ENCODE peak calls at places on chromosome 11, in seven cellular contexts. E is left ventricle myocardium inferior, A is cardiac muscle cell, X is body of pancreas, O is esophagus muscularis mucosa, H is heart right ventricle, J is nephron progenitor cell. W is an unnamed sample.

GRCh38 chr11:3103076-3103475 is 45.9 kb upstream of the CARS1 start:
- DNase-seq in O (no peak), A (no peak), E (no peak), H (no peak), X (no peak), J (no peak), W (no peak)

GRCh38 chr11:16167706-16168487 is 188.4 kb downstream of the SOX6 start:
- DNase-seq in X (no peak), O (no peak), H (no peak), A (no peak), J (no peak), E (no peak), W (no peak)

GRCh38 chr11:358129-358805 is 11.0 kb upstream of the B4GALNT4 start:
- DNase-seq in J (no peak), H (no peak), A (no peak), O (no peak), E (no peak), X (no peak), W (no peak)

GRCh38 chr11:124751741-124752470 is at the start of gene VSIG2:
- DNase-seq in J (no peak), A (no peak), X (no peak), O (no peak), H (no peak), E (no peak), W (no peak)

GRCh38 chr11:68461284-68461861 is 821 bp downstream of the PPP6R3 start:
- DNase-seq in X (peak; percentile 39), O (no peak), J (no peak), A (peak; percentile 34), E (no peak), H (no peak), W (no peak)

GRCh38 chr11:9089061-9089460 is 2.3 kb downstream of the SCUBE2 start:
- DNase-seq in X (no peak), O (no peak), E (no peak), A (no peak), J (no peak), H (no peak), W (no peak)

GRCh38 chr11:74141274-74141695 is 29.5 kb downstream of the C2CD3 start:
- DNase-seq in H (no peak), X (no peak), J (no peak), E (no peak), O (no peak), A (no peak), W (no peak)

GRCh38 chr11:112195906-112196305 is 20.6 kb downstream of the BCO2 start:
- DNase-seq in J (no peak), E (no peak), O (no peak), H (no peak), A (no peak), X (no peak), W (no peak)

GRCh38 chr11:130947058-130947457 is 30.8 kb upstream of the SNX19 start:
- DNase-seq in X (no peak), O (no peak), E (no peak), J (no peak), A (no peak), H (no peak), W (no peak)

GRCh38 chr11:6648505-6648904 is 7.1 kb downstream of the DCHS1 start:
- DNase-seq in H (no peak), E (no peak), O (no peak), X (no peak), J (no peak), A (no peak), W (no peak)

GRCh38 chr11:66365166-66365565 is 6.4 kb downstream of the SLC29A2 start:
- DNase-seq in H (no peak), A (no peak), J (no peak), X (no peak), O (no peak), E (no peak), W (no peak)

GRCh38 chr11:130163346-130164220 is 4.0 kb downstream of the ST14 start:
- DNase-seq in X (peak; percentile 80), A (no peak), J (no peak), E (no peak), H (no peak), O (no peak), W (no peak)

GRCh38 chr11:117187007-117187406 is 8.5 kb downstream of the SIDT2 start:
- DNase-seq in X (peak; percentile 7), H (no peak), J (no peak), E (no peak), A (no peak), O (no peak), W (peak; percentile 14)

GRCh38 chr11:16511109-16511806 is 154.9 kb upstream of the SOX6 start:
- DNase-seq in E (no peak), A (no peak), X (no peak), J (no peak), O (no peak), H (no peak), W (no peak)

GRCh38 chr11:22341582-22341919 is 3.4 kb downstream of the SLC17A6 start:
- DNase-seq in O (no peak), J (no peak), E (no peak), X (no peak), H (no peak), A (no peak), W (no peak)

GRCh38 chr11:46367244-46367915 is 14.1 kb upstream of the MDK start:
- DNase-seq in J (peak; percentile 84), A (peak; percentile 75), X (peak; percentile 76), H (peak; percentile 71), E (peak; percentile 75), O (no peak), W (peak; percentile 82)

GRCh38 chr11:86106916-86107315 is 38.0 kb upstream of the PICALM start:
- DNase-seq in O (no peak), J (no peak), A (no peak), E (no peak), H (no peak), X (no peak), W (no peak)

GRCh38 chr11:40606800-40607199 is 852.7 kb downstream of the LRRC4C start:
- DNase-seq in O (no peak), A (no peak), J (no peak), X (no peak), E (no peak), H (no peak), W (no peak)

GRCh38 chr11:64165482-64165841 is 451 bp downstream of the MACROD1 start:
- DNase-seq in E (no peak), J (peak; percentile 43), A (peak; percentile 22), H (no peak), O (no peak), X (peak; percentile 47), W (no peak)

GRCh38 chr11:33514079-33514690 is 186.4 kb downstream of the C11orf91 start:
- DNase-seq in A (no peak), O (no peak), J (no peak), X (no peak), E (no peak), H (no peak), W (no peak)

GRCh38 chr11:26626346-26626745 is 54.3 kb upstream of the MUC15 start:
- DNase-seq in X (no peak), A (no peak), J (no peak), E (no peak), H (no peak), O (no peak), W (no peak)

GRCh38 chr11:93198221-93198650 is 445 bp upstream of the SLC36A4 start:
- DNase-seq in X (no peak), J (no peak), A (no peak), H (no peak), O (no peak), E (no peak), W (no peak)

GRCh38 chr11:86698634-86699033 is 26.2 kb upstream of the ME3 start:
- DNase-seq in O (no peak), A (no peak), E (no peak), H (no peak), J (no peak), X (no peak), W (no peak)

DNA sequence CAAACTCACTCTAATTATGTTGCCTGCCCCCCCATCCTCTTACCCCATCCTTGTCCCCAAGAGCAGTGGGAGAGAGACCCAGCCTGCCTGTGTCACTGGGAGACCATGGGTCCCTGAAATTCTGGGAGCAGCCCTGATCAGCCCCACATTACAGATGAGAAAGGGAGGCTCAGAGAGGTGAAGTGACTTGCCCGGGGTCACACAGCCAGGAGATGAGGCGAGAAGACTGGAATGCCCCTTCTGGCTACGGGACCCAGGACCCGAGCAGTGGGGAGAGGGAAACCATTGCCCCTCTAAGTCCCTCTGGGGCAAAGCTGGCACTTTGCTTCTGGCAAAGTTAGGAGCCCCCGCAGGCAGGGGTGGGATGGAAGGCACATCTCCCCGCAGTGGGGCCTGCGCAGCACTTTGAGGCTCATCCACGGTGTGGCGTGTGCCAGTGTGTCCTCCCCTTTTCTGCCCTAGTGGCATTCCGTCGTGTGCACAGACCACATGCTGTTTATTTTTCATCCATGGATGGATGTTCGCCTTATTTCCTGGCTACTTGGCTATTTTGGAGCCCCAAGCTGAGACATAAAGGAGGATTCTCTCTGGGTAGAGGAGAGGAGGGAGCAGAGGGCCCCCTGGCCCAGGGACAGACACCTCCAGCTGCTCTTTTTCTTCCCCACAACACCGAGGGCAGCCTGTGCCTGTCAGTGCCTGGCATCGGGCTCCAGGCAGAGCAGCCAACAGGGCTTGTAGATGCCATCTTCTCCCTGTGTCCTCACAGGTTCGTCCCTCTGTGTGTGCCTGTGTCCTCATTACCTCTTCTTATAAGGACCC is 3.7 kb upstream of the FGF3 start:
- DNase-seq in E (no peak), O (no peak), H (no peak), X (no peak), A (no peak), J (no peak), W (no peak)
- TF ChIP-seq CTCF in E (no peak), O (no peak), H (no peak), X (no peak), A (no peak), J (no peak), W (no peak)

DNA sequence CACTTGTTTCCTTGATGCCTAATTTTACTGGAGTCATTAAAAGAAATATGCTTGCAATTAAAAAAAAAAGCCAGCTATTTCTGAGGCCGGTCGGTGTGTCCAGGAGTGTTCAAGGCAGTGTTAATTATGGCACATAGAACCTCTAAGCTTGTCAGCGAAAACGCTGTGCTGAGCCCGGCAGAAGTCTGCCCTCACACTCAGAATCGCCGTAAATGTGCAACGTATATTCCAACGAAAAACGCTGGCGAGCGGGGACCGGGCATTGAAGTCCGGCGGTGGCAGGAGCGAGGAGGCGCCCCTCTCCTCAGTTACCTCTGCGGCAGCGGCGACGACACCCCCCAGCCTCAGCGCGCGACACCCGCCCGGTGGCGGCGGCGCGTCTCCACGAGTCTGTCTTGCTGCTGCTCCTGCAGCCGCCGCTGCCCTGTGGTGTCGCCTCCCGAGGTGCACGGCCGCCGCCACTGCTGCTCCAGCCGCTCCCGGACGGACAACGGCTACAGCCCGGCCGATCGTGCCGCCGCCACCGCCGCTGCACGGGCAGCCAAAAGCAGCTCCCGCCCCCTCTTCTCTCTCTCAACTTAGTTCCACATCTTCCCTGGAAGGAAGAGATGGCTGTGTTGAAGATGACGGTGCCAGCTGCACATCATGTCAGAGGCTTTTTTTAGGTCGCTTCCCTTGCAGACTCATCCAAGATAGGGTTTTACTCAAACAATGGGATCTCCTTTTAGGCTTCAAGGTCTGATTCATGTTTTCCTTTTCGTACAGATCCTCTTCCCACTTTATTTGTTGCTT is 56.0 kb downstream of the JAM3 start:
- DNase-seq in H (peak; percentile 52), X (peak; percentile 66), J (peak; percentile 78), E (peak; percentile 62), A (peak; percentile 78), O (no peak), W (no peak)
- TF ChIP-seq CTCF in H (no peak), X (no peak), J (no peak), E (peak; percentile 33), A (no peak), O (no peak), W (no peak)

GRCh38 chr11:79437274-79437980 is 3.4 kb downstream of the TENM4 start:
- DNase-seq in O (no peak), X (peak; percentile 71), J (peak; percentile 94), H (peak; percentile 56), A (peak; percentile 89), E (peak; percentile 76), W (peak; percentile 39)
- TF ChIP-seq CTCF in O (no peak), X (no peak), J (no peak), H (no peak), A (no peak), E (no peak), W (no peak)

GRCh38 chr11:113540416-113541330 is 65.5 kb upstream of the DRD2 start:
- DNase-seq in X (no peak), J (no peak), A (no peak), O (no peak), E (no peak), H (no peak), W (no peak)
- TF ChIP-seq CTCF in X (no peak), J (no peak), A (no peak), O (no peak), E (no peak), H (no peak), W (no peak)